ENCODE peak calls at places on chromosomes 11 and 22, in eight cellular contexts. U, H, N, X, Q, P, L and A are unnamed samples.

GRCh38 chr11:110373061-110373702 is 56.6 kb upstream of the FDX1 start:
- DNase-seq in Q (peak; percentile 64), N (no peak), L (no peak), U (peak; percentile 53), H (no peak), P (no peak), X (peak; percentile 66), A (peak; percentile 54)

GRCh38 chr22:44093791-44094190 is 69.7 kb downstream of the PARVB start:
- DNase-seq in U (no peak), N (no peak), X (no peak), P (no peak), Q (no peak), H (no peak), L (no peak), A (no peak)

GRCh38 chr11:20068691-20069090 is 91.6 kb downstream of the DBX1 start:
- DNase-seq in X (no peak), L (no peak), N (no peak), H (no peak), P (no peak), Q (no peak), U (no peak), A (no peak)

GRCh38 chr11:93005239-93005638 is 35.8 kb downstream of the MTNR1B start:
- DNase-seq in X (peak; percentile 27), Q (peak; percentile 14), U (no peak), P (no peak), H (peak; percentile 68), N (no peak), L (no peak), A (no peak)

GRCh38 chr11:77130763-77131513 is 2.9 kb downstream of the MYO7A start:
- DNase-seq in U (no peak), X (peak; percentile 49), Q (peak; percentile 41), H (no peak), L (no peak), P (no peak), N (no peak), A (peak; percentile 94)

GRCh38 chr11:109785714-109786113 is 307.5 kb upstream of the ZC3H12C start:
- DNase-seq in Q (peak; percentile 34), P (no peak), H (no peak), U (no peak), X (peak; percentile 65), N (no peak), L (no peak), A (no peak)

GRCh38 chr22:44588348-44588747 is 90.3 kb upstream of the RTL6 start:
- DNase-seq in P (no peak), H (no peak), Q (no peak), N (peak; percentile 29), L (peak; percentile 23), X (no peak), U (no peak), A (no peak)

GRCh38 chr22:19962909-19963806 is 21.5 kb upstream of the TXNRD2 start:
- DNase-seq in U (peak; percentile 81), Q (no peak), L (peak; percentile 92), H (no peak), N (peak; percentile 90), X (peak; percentile 33), P (no peak), A (peak; percentile 74)

GRCh38 chr22:24133187-24133965 is 47.9 kb upstream of the SUSD2 start:
- DNase-seq in P (peak; percentile 31), N (no peak), X (peak; percentile 11), L (peak; percentile 67), U (peak; percentile 36), Q (peak; percentile 20), H (no peak), A (no peak)

GRCh38 chr11:43832536-43832935 is 48.1 kb upstream of the ALKBH3 start:
- DNase-seq in P (no peak), U (no peak), N (no peak), X (no peak), H (no peak), L (no peak), Q (no peak), A (no peak)

GRCh38 chr22:46931881-46932280 is 169.4 kb downstream of the TBC1D22A start:
- DNase-seq in N (no peak), X (no peak), L (no peak), U (no peak), Q (peak; percentile 50), H (no peak), P (no peak), A (no peak)

GRCh38 chr22:41700105-41700358 is 729 bp downstream of the MEI1 start:
- DNase-seq in X (no peak), H (no peak), P (no peak), U (no peak), Q (no peak), N (no peak), L (no peak), A (no peak)

GRCh38 chr11:113673566-113674396 is 32.3 kb downstream of the TMPRSS5 start:
- DNase-seq in Q (no peak), H (no peak), L (no peak), P (no peak), N (no peak), X (no peak), U (no peak), A (no peak)

GRCh38 chr11:117498791-117499190 is 171.1 kb downstream of the CEP164 start:
- DNase-seq in Q (no peak), X (no peak), P (no peak), H (no peak), U (no peak), N (no peak), L (no peak), A (no peak)

GRCh38 chr11:70331901-70332300 is 61.4 kb downstream of the PPFIA1 start:
- DNase-seq in U (no peak), L (no peak), Q (no peak), N (no peak), P (no peak), X (no peak), H (no peak), A (no peak)

GRCh38 chr22:44691796-44692661 is 10.0 kb upstream of the PRR5 start:
- DNase-seq in P (no peak), U (no peak), N (no peak), H (no peak), L (no peak), Q (no peak), X (no peak), A (no peak)

GRCh38 chr11:65565624-65566453 is 4.4 kb upstream of the ZNRD2 start:
- DNase-seq in L (no peak), Q (no peak), X (no peak), U (no peak), H (no peak), P (peak; percentile 54), N (no peak), A (no peak)

GRCh38 chr11:118213774-118214173 is 11.0 kb downstream of the JAML start:
- DNase-seq in N (no peak), L (no peak), H (no peak), P (no peak), U (no peak), X (no peak), Q (no peak), A (no peak)

GRCh38 chr11:67281552-67282150 is 7.5 kb upstream of the ANKRD13D start:
- DNase-seq in U (no peak), L (peak; percentile 41), X (no peak), H (no peak), Q (no peak), P (no peak), N (peak; percentile 59), A (no peak)

GRCh38 chr11:67280791-67281551 is 8.1 kb upstream of the ANKRD13D start:
- DNase-seq in U (no peak), H (no peak), Q (no peak), P (no peak), N (peak; percentile 62), X (no peak), L (peak; percentile 49), A (no peak)

GRCh38 chr11:67283490-67283963 is 5.6 kb upstream of the ANKRD13D start:
- DNase-seq in P (no peak), X (no peak), H (no peak), Q (no peak), N (peak; percentile 62), U (no peak), L (peak; percentile 72), A (no peak)

GRCh38 chr11:67282155-67282875 is 6.8 kb upstream of the ANKRD13D start:
- DNase-seq in P (no peak), L (peak; percentile 30), Q (no peak), N (peak; percentile 60), X (no peak), H (no peak), U (no peak), A (no peak)

DNA sequence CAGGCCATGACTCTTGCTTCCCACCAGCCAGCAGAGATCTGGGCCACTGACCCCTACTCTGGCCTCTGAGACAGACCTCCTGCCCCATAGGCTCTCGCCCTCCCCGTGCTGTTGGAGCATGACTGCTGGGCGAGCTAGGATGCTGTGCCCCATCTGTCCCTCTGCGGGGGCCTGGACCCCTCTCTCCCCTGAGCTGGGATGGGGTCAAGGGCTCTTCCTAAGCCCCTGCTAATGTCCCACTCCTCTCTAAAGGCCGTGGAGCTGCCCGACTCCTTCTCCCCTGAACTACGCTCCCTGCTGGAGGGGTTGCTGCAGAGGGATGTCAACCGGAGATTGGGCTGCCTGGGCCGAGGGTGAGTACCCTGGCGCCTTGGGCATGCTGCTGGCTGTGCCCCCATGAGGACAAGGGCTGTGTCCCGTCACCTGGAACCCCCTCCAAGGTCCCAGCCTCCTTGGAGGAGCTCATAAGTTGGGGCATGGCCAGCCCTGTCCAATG is 6.2 kb upstream of the ANKRD13D start:
- DNase-seq in L (peak; percentile 48), X (no peak), Q (no peak), H (no peak), U (no peak), P (no peak), N (peak; percentile 58), A (no peak)
- H3K4me3 ChIP-seq in L (no peak overlapping the region), X (no peak overlapping the region), Q (no peak overlapping the region), H (no peak overlapping the region), U (no peak overlapping the region), P (no peak overlapping the region), N (no peak overlapping the region), A (no peak overlapping the region)

GRCh38 chr22:35390933-35391332 is 9.0 kb upstream of the MCM5 start:
- DNase-seq in U (no peak), L (no peak), X (no peak), Q (no peak), N (no peak), P (no peak), H (no peak), A (no peak)
- H3K4me3 ChIP-seq in U (no peak overlapping the region), L (no peak overlapping the region), X (no peak overlapping the region), Q (no peak overlapping the region), N (no peak overlapping the region), P (no peak overlapping the region), H (no peak overlapping the region), A (no peak overlapping the region)

DNA sequence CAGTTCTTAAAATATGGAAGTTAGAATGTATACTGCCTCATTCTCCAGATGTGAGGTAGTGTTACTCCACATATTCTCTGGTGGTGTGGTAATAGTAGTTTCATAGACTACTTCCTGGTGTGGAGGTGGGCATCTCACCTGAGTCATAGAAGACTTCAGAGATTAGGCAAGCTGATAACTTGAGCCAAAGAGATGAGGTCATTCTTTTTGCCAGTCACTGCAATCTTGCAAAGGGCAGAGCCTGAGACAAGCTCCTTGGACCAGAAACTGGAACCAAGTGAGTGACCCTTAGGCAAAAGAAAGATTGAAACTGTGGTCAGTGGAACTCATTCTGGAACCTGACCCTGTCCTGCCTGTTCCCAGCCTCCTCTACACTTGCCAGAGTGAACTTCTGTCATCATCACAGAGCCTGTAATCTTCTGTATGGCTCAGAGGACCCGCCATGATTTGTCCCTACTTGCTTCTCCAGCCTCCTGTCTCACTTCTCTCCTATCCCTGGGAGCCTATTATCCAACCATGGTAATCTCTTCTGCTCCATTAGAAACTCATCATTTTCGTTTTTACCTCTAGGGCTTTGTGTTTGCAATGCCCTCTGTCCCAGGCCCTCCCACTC is 10.6 kb upstream of the CCDC83 start:
- DNase-seq in L (no peak), H (no peak), Q (no peak), X (peak; percentile 49), U (no peak), P (no peak), N (no peak), A (no peak)
- H3K4me3 ChIP-seq in L (no peak overlapping the region), H (no peak overlapping the region), Q (no peak overlapping the region), X (no peak overlapping the region), U (no peak overlapping the region), P (no peak overlapping the region), N (no peak overlapping the region), A (no peak overlapping the region)

GRCh38 chr11:13487661-13488030 is 8.2 kb downstream of the PTH start:
- DNase-seq in H (no peak), P (peak; percentile 41), L (no peak), N (no peak), X (peak; percentile 12), U (peak; percentile 6), Q (no peak), A (peak; percentile 12)
- H3K4me3 ChIP-seq in H (no peak overlapping the region), P (peak overlapping the region; percentile 23), L (peak overlapping the region; percentile 43), N (no peak overlapping the region), X (no peak overlapping the region), U (peak overlapping the region; percentile 41), Q (no peak overlapping the region), A (no peak overlapping the region)